ENCODE peak calls at places on chromosomes 16 and 17, in eight cellular contexts. O, Q, R, S, G, T, C and J are unnamed samples.

GRCh38 chr17:58156839-58157803 is 8.9 kb downstream of the OR4D1 start:
- DNase-seq in O (no peak), T (peak), Q (peak), C (no peak), G (no peak), S (peak), R (peak), J (peak)

GRCh38 chr17:57892820-57893595 is 43.2 kb upstream of the MRPS23 start:
- DNase-seq in C (peak), T (peak), O (peak), S (no peak), R (peak), G (peak), Q (peak), J (peak)

GRCh38 chr16:30186782-30187555 is 3.6 kb downstream of the CORO1A start:
- DNase-seq in G (no peak), Q (peak), C (peak), S (peak), O (no peak), T (peak), R (peak), J (peak)

GRCh38 chr16:31537362-31537921 is 9.7 kb downstream of the AHSP start:
- DNase-seq in O (no peak), G (no peak), R (peak), C (peak), Q (peak), T (peak), S (no peak), J (peak)

GRCh38 chr17:17028059-17028877 is 14.0 kb upstream of the MPRIP start:
- DNase-seq in S (no peak), T (peak), R (peak), G (peak), C (no peak), O (peak), Q (peak), J (peak)

GRCh38 chr17:19299866-19300265 is 62.7 kb downstream of the B9D1 start:
- DNase-seq in C (no peak), R (no peak), Q (no peak), S (no peak), T (no peak), G (no peak), O (no peak), J (no peak)

GRCh38 chr16:2009791-2010510 is at the start of gene ZNF598:
- DNase-seq in Q (peak), S (peak), R (peak), O (peak), C (peak), G (peak), T (peak), J (peak)

GRCh38 chr16:2952679-2953078 is 11.4 kb upstream of the KREMEN2 start:
- DNase-seq in Q (no peak), S (no peak), R (no peak), C (no peak), T (no peak), G (no peak), O (no peak), J (no peak)

GRCh38 chr16:4200781-4201137 is 41.1 kb downstream of the SRL start:
- DNase-seq in T (no peak), C (no peak), G (no peak), S (no peak), R (no peak), Q (no peak), O (peak), J (no peak)

GRCh38 chr17:3683054-3683511 is 12.9 kb downstream of the P2RX5 start:
- DNase-seq in R (peak), G (peak), O (no peak), S (peak), C (peak), T (peak), Q (peak), J (peak)

GRCh38 chr16:8517280-8517679 is 73.0 kb downstream of the TMEM114 start:
- DNase-seq in C (no peak), T (no peak), O (no peak), S (no peak), Q (no peak), G (no peak), R (no peak), J (no peak)

GRCh38 chr16:49698931-49699715 is 156.8 kb downstream of the ZNF423 start:
- DNase-seq in R (no peak), C (peak), O (no peak), Q (peak), S (no peak), T (peak), G (no peak), J (no peak)

GRCh38 chr17:36856921-36857381 is 80.3 kb upstream of the LHX1 start:
- DNase-seq in S (no peak), C (no peak), Q (no peak), G (no peak), R (no peak), T (no peak), O (no peak), J (no peak)